ENCODE peak calls at places on chromosomes 7 and 10, in ten cellular contexts. T is left cardiac atrium; Y is epithelial cell of prostate; Z is NCI-H345; L is heart right ventricle; B is stimulated activated CD8-positive, alpha-beta memory T cell treated with anti-CD3 and anti-CD28 coated beads, Interleukin-2, amount 100 ng/mL, for 1 hour; I is GM12891; U is neural crest cell; X is RCC 7860; A is T-helper 2 cell. K is an unnamed sample.

GRCh38 chr10:100744980-100745881 is at the start of gene PAX2:
- DNase-seq in T (no peak), Y (no peak), Z (no peak), L (no peak), B (no peak), I (no peak), U (no peak), X (peak), A (no peak), K (no peak)

GRCh38 chr10:74244807-74245206 is 93.8 kb downstream of the ADK start:
- DNase-seq in T (no peak), Y (no peak), Z (no peak), L (no peak), B (no peak), I (no peak), U (no peak), X (no peak), A (no peak), K (no peak)

GRCh38 chr7:155094636-155095035 is 24.5 kb downstream of the HTR5A start:
- DNase-seq in T (no peak), Y (no peak), Z (no peak), L (no peak), B (no peak), I (no peak), U (no peak), X (no peak), A (no peak), K (no peak)

GRCh38 chr7:93108003-93108402 is 9.8 kb downstream of the SAMD9 start:
- DNase-seq in T (no peak), Y (no peak), Z (no peak), L (no peak), B (no peak), I (no peak), U (no peak), X (no peak), A (no peak), K (peak)

GRCh38 chr7:121084748-121085336 is 96.3 kb downstream of the CPED1 start:
- DNase-seq in T (no peak), Y (peak), Z (no peak), L (peak), B (no peak), I (no peak), U (no peak), X (peak), A (no peak), K (no peak)

GRCh38 chr7:143882020-143882610 is 19.9 kb downstream of the TCAF1 start:
- DNase-seq in T (peak), Y (no peak), Z (peak), L (peak), B (no peak), I (no peak), U (peak), X (no peak), A (no peak), K (peak)

GRCh38 chr7:70148997-70149396 is 550.7 kb downstream of the AUTS2 start:
- DNase-seq in T (no peak), Y (no peak), Z (no peak), L (no peak), B (no peak), I (no peak), U (no peak), X (no peak), A (no peak), K (no peak)

GRCh38 chr7:101486056-101486763 is 123.5 kb downstream of the COL26A1 start:
- DNase-seq in T (no peak), Y (no peak), Z (no peak), L (no peak), B (no peak), I (no peak), U (no peak), X (no peak), A (no peak), K (no peak)

GRCh38 chr7:27133409-27134157 is 3.0 kb upstream of the HOXA4 start:
- DNase-seq in T (no peak), Y (no peak), Z (no peak), L (no peak), B (no peak), I (no peak), U (no peak), X (peak), A (no peak), K (no peak)

GRCh38 chr10:78719276-78719675 is 349.5 kb upstream of the ZMIZ1 start:
- DNase-seq in T (no peak), Y (no peak), Z (no peak), L (no peak), B (no peak), I (no peak), U (no peak), X (no peak), A (no peak), K (no peak)

GRCh38 chr10:84540617-84541288 is 212.4 kb downstream of the CCSER2 start:
- DNase-seq in T (peak), Y (no peak), Z (peak), L (peak), B (peak), I (peak), U (peak), X (peak), A (peak), K (peak)

GRCh38 chr10:99678921-99679320 is 19.6 kb downstream of the ENTPD7 start:
- DNase-seq in T (no peak), Y (no peak), Z (no peak), L (no peak), B (no peak), I (no peak), U (no peak), X (no peak), A (no peak), K (no peak)

GRCh38 chr10:133123746-133124356 is 36.1 kb downstream of the ADGRA1 start:
- DNase-seq in T (peak), Y (no peak), Z (no peak), L (no peak), B (no peak), I (no peak), U (no peak), X (no peak), A (peak), K (peak)

GRCh38 chr10:34743804-34744203 is 71.3 kb downstream of the PARD3 start:
- DNase-seq in T (peak), Y (no peak), Z (no peak), L (peak), B (no peak), I (no peak), U (no peak), X (no peak), A (no peak), K (peak)

GRCh38 chr10:22605168-22605567 is 109.2 kb downstream of the PIP4K2A start:
- DNase-seq in T (no peak), Y (no peak), Z (no peak), L (no peak), B (no peak), I (no peak), U (no peak), X (peak), A (no peak), K (no peak)

GRCh38 chr7:150941983-150942590 is 36.0 kb downstream of the KCNH2 start:
- DNase-seq in T (no peak), Y (no peak), Z (peak), L (peak), B (no peak), I (peak), U (no peak), X (no peak), A (peak), K (peak)

GRCh38 chr7:77235280-77235679 is 35.7 kb upstream of the FGL2 start:
- DNase-seq in T (no peak), Y (no peak), Z (no peak), L (no peak), B (no peak), I (no peak), U (no peak), X (no peak), A (no peak), K (no peak)

GRCh38 chr7:521221-522070 is 1.8 kb upstream of the PDGFA start:
- DNase-seq in T (peak), Y (no peak), Z (no peak), L (peak), B (no peak), I (peak), U (peak), X (peak), A (no peak), K (peak)

GRCh38 chr10:132452651-132453469 is 55.9 kb downstream of the PWWP2B start:
- DNase-seq in T (peak), Y (no peak), Z (peak), L (peak), B (peak), I (peak), U (peak), X (peak), A (peak), K (peak)

GRCh38 chr10:79312601-79313187 is 34.6 kb upstream of the PPIF start:
- DNase-seq in T (peak), Y (no peak), Z (no peak), L (no peak), B (no peak), I (no peak), U (no peak), X (no peak), A (no peak), K (no peak)

GRCh38 chr7:94547128-94547527 is 37.5 kb downstream of the CASD1 start:
- DNase-seq in T (no peak), Y (no peak), Z (no peak), L (no peak), B (no peak), I (no peak), U (no peak), X (no peak), A (no peak), K (no peak)

GRCh38 chr7:28183627-28184026 is 3.0 kb upstream of the JAZF1 start:
- DNase-seq in T (no peak), Y (no peak), Z (no peak), L (no peak), B (no peak), I (no peak), U (no peak), X (no peak), A (no peak), K (no peak)

GRCh38 chr10:79187545-79187940 is 118.8 kb downstream of the ZMIZ1 start:
- DNase-seq in T (no peak), Y (no peak), Z (no peak), L (no peak), B (no peak), I (no peak), U (no peak), X (no peak), A (no peak), K (no peak)

GRCh38 chr10:45470098-45471012 is 96.3 kb downstream of the ALOX5 start:
- DNase-seq in T (no peak), Y (peak), Z (no peak), L (no peak), B (no peak), I (no peak), U (no peak), X (no peak), A (peak), K (no peak)

GRCh38 chr7:51310131-51310583 is 6.5 kb downstream of the COBL start:
- DNase-seq in T (no peak), Y (no peak), Z (peak), L (no peak), B (no peak), I (no peak), U (no peak), X (no peak), A (no peak), K (no peak)

GRCh38 chr7:79692015-79692414 is 238.5 kb upstream of the MAGI2 start:
- DNase-seq in T (no peak), Y (peak), Z (no peak), L (no peak), B (no peak), I (no peak), U (no peak), X (peak), A (no peak), K (no peak)

GRCh38 chr7:64562246-64562620 is 638 bp downstream of the ZNF680 start:
- DNase-seq in T (no peak), Y (no peak), Z (no peak), L (no peak), B (no peak), I (no peak), U (no peak), X (no peak), A (no peak), K (no peak)

GRCh38 chr7:121020243-121020642 is 31.7 kb downstream of the CPED1 start:
- DNase-seq in T (no peak), Y (no peak), Z (no peak), L (no peak), B (no peak), I (no peak), U (no peak), X (no peak), A (no peak), K (no peak)

GRCh38 chr7:112571852-112572607 is 91.2 kb downstream of the LSMEM1 start:
- DNase-seq in T (no peak), Y (no peak), Z (no peak), L (no peak), B (no peak), I (no peak), U (no peak), X (no peak), A (no peak), K (no peak)

GRCh38 chr10:129626801-129627434 is 159.9 kb downstream of the MGMT start:
- DNase-seq in T (no peak), Y (no peak), Z (no peak), L (no peak), B (no peak), I (no peak), U (no peak), X (no peak), A (no peak), K (no peak)

GRCh38 chr7:157841757-157842390 is 505.1 kb downstream of the DNAJB6 start:
- DNase-seq in T (no peak), Y (no peak), Z (no peak), L (no peak), B (no peak), I (no peak), U (no peak), X (no peak), A (no peak), K (no peak)

GRCh38 chr10:78802406-78802805 is 266.4 kb upstream of the ZMIZ1 start:
- DNase-seq in T (no peak), Y (no peak), Z (no peak), L (no peak), B (no peak), I (no peak), U (no peak), X (no peak), A (no peak), K (no peak)

GRCh38 chr10:44853148-44853734 is 57.9 kb upstream of the TMEM72 start:
- DNase-seq in T (no peak), Y (no peak), Z (no peak), L (no peak), B (no peak), I (no peak), U (no peak), X (no peak), A (no peak), K (no peak)

GRCh38 chr7:75796420-75796819 is 17.2 kb downstream of the CCL24 start:
- DNase-seq in T (no peak), Y (no peak), Z (no peak), L (no peak), B (no peak), I (no peak), U (no peak), X (no peak), A (no peak), K (no peak)